ENCODE peak calls at places on chromosomes 5 and 9, in four cellular contexts. L is activated CD8-positive, alpha-beta memory T cell treated with anti-CD3 and anti-CD28 coated beads for 48 hours; T is NCI-H524; P is effector memory CD4-positive, alpha-beta T cell. S is an unnamed sample.
A peak's percentile ranks its signal among the peaks of the same experiment; 100 is the strongest.

GRCh38 chr5:148682283-148683026 is 28.1 kb upstream of the HTR4 start:
- DNase-seq in L (no peak), T (no peak), P (no peak), S (no peak)

GRCh38 chr5:143316844-143317631 is 86.4 kb downstream of the NR3C1 start:
- DNase-seq in L (no peak), T (no peak), P (no peak), S (peak; percentile 23)

GRCh38 chr9:35776018-35776417 is 15.4 kb upstream of the NPR2 start:
- DNase-seq in L (no peak), T (no peak), P (no peak), S (no peak)

GRCh38 chr5:54804521-54804920 is 180.9 kb downstream of the ESM1 start:
- DNase-seq in L (no peak), T (no peak), P (no peak), S (no peak)

GRCh38 chr5:50922942-50923767 is 256.7 kb downstream of the PARP8 start:
- DNase-seq in L (no peak), T (no peak), P (no peak), S (no peak)

GRCh38 chr5:80780024-80780423 is 125.2 kb upstream of the DHFR start:
- DNase-seq in L (no peak), T (no peak), P (no peak), S (no peak)

GRCh38 chr9:131961496-131961880 is 118.2 kb downstream of the MED27 start:
- DNase-seq in L (no peak), T (no peak), P (no peak), S (no peak)

GRCh38 chr9:131025953-131026858 is 17.2 kb downstream of the LAMC3 start:
- DNase-seq in L (no peak), T (no peak), P (no peak), S (no peak)

GRCh38 chr5:86411596-86411995 is 206.1 kb upstream of the COX7C start:
- DNase-seq in L (no peak), T (no peak), P (no peak), S (no peak)

GRCh38 chr9:99167694-99168093 is 54.0 kb downstream of the ALG2 start:
- DNase-seq in L (no peak), T (no peak), P (no peak), S (no peak)

GRCh38 chr5:65037845-65038815 is 269.4 kb downstream of the CWC27 start:
- DNase-seq in L (no peak), T (no peak), P (no peak), S (no peak)

GRCh38 chr9:89234636-89235035 is 56.0 kb upstream of the SHC3 start:
- DNase-seq in L (peak; percentile 52), T (no peak), P (no peak), S (no peak)

GRCh38 chr5:132342291-132343180 is 27.0 kb upstream of the SLC22A5 start:
- DNase-seq in L (no peak), T (no peak), P (no peak), S (no peak)

GRCh38 chr9:8719833-8720486 is 920.4 kb upstream of the DMAC1 start:
- DNase-seq in L (no peak), T (no peak), P (no peak), S (no peak)

GRCh38 chr9:122346478-122347347 is 24.1 kb upstream of the PTGS1 start:
- DNase-seq in L (no peak), T (no peak), P (no peak), S (no peak)

GRCh38 chr5:127934791-127935256 is 148.7 kb upstream of the SLC12A2 start:
- DNase-seq in L (no peak), T (no peak), P (no peak), S (no peak)

GRCh38 chr5:75152861-75153260 is 83.8 kb downstream of the ANKRD31 start:
- DNase-seq in L (no peak), T (no peak), P (no peak), S (no peak)

GRCh38 chr5:81525690-81526089 is 131.8 kb upstream of the ACOT12 start:
- DNase-seq in L (no peak), T (no peak), P (no peak), S (no peak)

GRCh38 chr9:34463098-34463900 is 4.7 kb downstream of the DNAI1 start:
- DNase-seq in L (no peak), T (no peak), P (no peak), S (no peak)

GRCh38 chr9:91033802-91034201 is 232.2 kb downstream of the SYK start:
- DNase-seq in L (peak; percentile 39), T (no peak), P (peak; percentile 41), S (no peak)

GRCh38 chr5:172911628-172911880 is 47.7 kb upstream of the RPL26L1 start:
- DNase-seq in L (no peak), T (no peak), P (no peak), S (no peak)

GRCh38 chr9:83032065-83032625 is 30.8 kb downstream of the RASEF start:
- DNase-seq in L (no peak), T (no peak), P (no peak), S (no peak)

GRCh38 chr9:94085062-94085639 is 887 bp downstream of the PTPDC1 start:
- DNase-seq in L (no peak), T (no peak), P (no peak), S (no peak)

GRCh38 chr9:71819115-71819739 is 50.9 kb upstream of the CEMIP2 start:
- DNase-seq in L (no peak), T (no peak), P (no peak), S (no peak)

GRCh38 chr5:33369470-33370134 is 71.2 kb upstream of the TARS1 start:
- DNase-seq in L (no peak), T (peak; percentile 9), P (no peak), S (no peak)

GRCh38 chr5:56494300-56494704 is 261.2 kb upstream of the ANKRD55 start:
- DNase-seq in L (no peak), T (no peak), P (no peak), S (no peak)

GRCh38 chr5:54302267-54302687 is 8.1 kb downstream of the ARL15 start:
- DNase-seq in L (no peak), T (no peak), P (no peak), S (no peak)

GRCh38 chr5:179060116-179061008 is at the start of gene ZNF354C:
- DNase-seq in L (peak; percentile 66), T (peak; percentile 86), P (peak; percentile 61), S (peak; percentile 87)

GRCh38 chr5:131198625-131199024 is 27.9 kb downstream of the LYRM7 start:
- DNase-seq in L (no peak), T (no peak), P (no peak), S (no peak)

GRCh38 chr5:57438162-57438561 is 44.4 kb downstream of the ACTBL2 start:
- DNase-seq in L (no peak), T (no peak), P (no peak), S (no peak)

GRCh38 chr5:169139381-169140125 is 161.4 kb downstream of the SLIT3 start:
- DNase-seq in L (no peak), T (no peak), P (no peak), S (no peak)